ENCODE peak calls at places on chromosome 16, in five cellular contexts. One of them, this sample, is unnamed.

GRCh38 chr16:69179255-69180010 is 7.5 kb upstream of the SNTB2 start:
- DNase-seq in neural crest cell: no peak
- DNase-seq in nucleus accumbens: no peak
- DNase-seq in mesenchymal stem cell: peak; percentile 62
- DNase-seq in activated CD8-positive, alpha-beta memory T cell treated with anti-CD3 and anti-CD28 coated beads, Interleukin-2, amount 10 ng/mL, durations not matched to agents 7 days and 5 days: no peak
- DNase-seq in this sample: peak; percentile 89

GRCh38 chr16:35425270-35425669 is 1965.9 kb downstream of the TP53TG3F start:
- DNase-seq in mesenchymal stem cell: no peak
- DNase-seq in nucleus accumbens: no peak
- DNase-seq in neural crest cell: no peak
- DNase-seq in activated CD8-positive, alpha-beta memory T cell treated with anti-CD3 and anti-CD28 coated beads, Interleukin-2, amount 10 ng/mL, durations not matched to agents 7 days and 5 days: no peak
- DNase-seq in this sample: no peak

GRCh38 chr16:64370112-64370511 is 751.8 kb downstream of the CDH11 start:
- DNase-seq in neural crest cell: no peak
- DNase-seq in mesenchymal stem cell: no peak
- DNase-seq in activated CD8-positive, alpha-beta memory T cell treated with anti-CD3 and anti-CD28 coated beads, Interleukin-2, amount 10 ng/mL, durations not matched to agents 7 days and 5 days: no peak
- DNase-seq in nucleus accumbens: no peak
- DNase-seq in this sample: no peak

GRCh38 chr16:67884684-67885083 is at the start of gene NRN1L:
- DNase-seq in activated CD8-positive, alpha-beta memory T cell treated with anti-CD3 and anti-CD28 coated beads, Interleukin-2, amount 10 ng/mL, durations not matched to agents 7 days and 5 days: no peak
- DNase-seq in nucleus accumbens: peak; percentile 94
- DNase-seq in neural crest cell: peak; percentile 72
- DNase-seq in mesenchymal stem cell: peak; percentile 86
- DNase-seq in this sample: no peak

GRCh38 chr16:75996491-75996890 is 270.2 kb upstream of the CPHXL start:
- DNase-seq in mesenchymal stem cell: peak; percentile 6
- DNase-seq in neural crest cell: no peak
- DNase-seq in activated CD8-positive, alpha-beta memory T cell treated with anti-CD3 and anti-CD28 coated beads, Interleukin-2, amount 10 ng/mL, durations not matched to agents 7 days and 5 days: no peak
- DNase-seq in nucleus accumbens: no peak
- DNase-seq in this sample: no peak

GRCh38 chr16:68885321-68885720 is 42.0 kb downstream of the TANGO6 start:
- DNase-seq in activated CD8-positive, alpha-beta memory T cell treated with anti-CD3 and anti-CD28 coated beads, Interleukin-2, amount 10 ng/mL, durations not matched to agents 7 days and 5 days: no peak
- DNase-seq in nucleus accumbens: no peak
- DNase-seq in neural crest cell: no peak
- DNase-seq in mesenchymal stem cell: no peak
- DNase-seq in this sample: no peak

GRCh38 chr16:2007081-2007836 is 2.4 kb downstream of the ZNF598 start:
- DNase-seq in mesenchymal stem cell: no peak
- DNase-seq in nucleus accumbens: no peak
- DNase-seq in neural crest cell: no peak
- DNase-seq in activated CD8-positive, alpha-beta memory T cell treated with anti-CD3 and anti-CD28 coated beads, Interleukin-2, amount 10 ng/mL, durations not matched to agents 7 days and 5 days: no peak
- DNase-seq in this sample: no peak

GRCh38 chr16:2799205-2799851 is 1.1 kb downstream of the PRSS41 start:
- DNase-seq in mesenchymal stem cell: no peak
- DNase-seq in neural crest cell: no peak
- DNase-seq in nucleus accumbens: no peak
- DNase-seq in activated CD8-positive, alpha-beta memory T cell treated with anti-CD3 and anti-CD28 coated beads, Interleukin-2, amount 10 ng/mL, durations not matched to agents 7 days and 5 days: no peak
- DNase-seq in this sample: no peak

GRCh38 chr16:68083239-68083781 is 1.9 kb upstream of the NFATC3 start:
- DNase-seq in activated CD8-positive, alpha-beta memory T cell treated with anti-CD3 and anti-CD28 coated beads, Interleukin-2, amount 10 ng/mL, durations not matched to agents 7 days and 5 days: no peak
- DNase-seq in nucleus accumbens: no peak
- DNase-seq in mesenchymal stem cell: no peak
- DNase-seq in neural crest cell: no peak
- DNase-seq in this sample: no peak

GRCh38 chr16:85057212-85057889 is 29.8 kb downstream of the KIAA0513 start:
- DNase-seq in nucleus accumbens: no peak
- DNase-seq in neural crest cell: no peak
- DNase-seq in activated CD8-positive, alpha-beta memory T cell treated with anti-CD3 and anti-CD28 coated beads, Interleukin-2, amount 10 ng/mL, durations not matched to agents 7 days and 5 days: no peak
- DNase-seq in mesenchymal stem cell: no peak
- DNase-seq in this sample: no peak

GRCh38 chr16:55036371-55036821 is 105.7 kb downstream of the IRX5 start:
- DNase-seq in mesenchymal stem cell: no peak
- DNase-seq in nucleus accumbens: no peak
- DNase-seq in activated CD8-positive, alpha-beta memory T cell treated with anti-CD3 and anti-CD28 coated beads, Interleukin-2, amount 10 ng/mL, durations not matched to agents 7 days and 5 days: no peak
- DNase-seq in neural crest cell: no peak
- DNase-seq in this sample: no peak

GRCh38 chr16:81712681-81713080 is 66.4 kb upstream of the PLCG2 start:
- DNase-seq in nucleus accumbens: no peak
- DNase-seq in activated CD8-positive, alpha-beta memory T cell treated with anti-CD3 and anti-CD28 coated beads, Interleukin-2, amount 10 ng/mL, durations not matched to agents 7 days and 5 days: no peak
- DNase-seq in neural crest cell: no peak
- DNase-seq in mesenchymal stem cell: no peak
- DNase-seq in this sample: no peak

GRCh38 chr16:22023505-22023904 is 15.6 kb downstream of the MOSMO start:
- DNase-seq in nucleus accumbens: no peak
- DNase-seq in activated CD8-positive, alpha-beta memory T cell treated with anti-CD3 and anti-CD28 coated beads, Interleukin-2, amount 10 ng/mL, durations not matched to agents 7 days and 5 days: no peak
- DNase-seq in mesenchymal stem cell: no peak
- DNase-seq in neural crest cell: no peak
- DNase-seq in this sample: no peak

GRCh38 chr16:2814757-2815298 is 2.2 kb upstream of the PRSS21 start:
- DNase-seq in nucleus accumbens: no peak
- DNase-seq in mesenchymal stem cell: no peak
- DNase-seq in activated CD8-positive, alpha-beta memory T cell treated with anti-CD3 and anti-CD28 coated beads, Interleukin-2, amount 10 ng/mL, durations not matched to agents 7 days and 5 days: no peak
- DNase-seq in neural crest cell: no peak
- DNase-seq in this sample: no peak

GRCh38 chr16:69306031-69306430 is 5.1 kb upstream of the VPS4A start:
- DNase-seq in nucleus accumbens: no peak
- DNase-seq in mesenchymal stem cell: no peak
- DNase-seq in neural crest cell: no peak
- DNase-seq in activated CD8-positive, alpha-beta memory T cell treated with anti-CD3 and anti-CD28 coated beads, Interleukin-2, amount 10 ng/mL, durations not matched to agents 7 days and 5 days: no peak
- DNase-seq in this sample: no peak

GRCh38 chr16:58661199-58661830 is 23.3 kb downstream of the SLC38A7 start:
- DNase-seq in neural crest cell: peak; percentile 17
- DNase-seq in nucleus accumbens: no peak
- DNase-seq in mesenchymal stem cell: peak; percentile 91
- DNase-seq in activated CD8-positive, alpha-beta memory T cell treated with anti-CD3 and anti-CD28 coated beads, Interleukin-2, amount 10 ng/mL, durations not matched to agents 7 days and 5 days: peak; percentile 42
- DNase-seq in this sample: peak; percentile 81

GRCh38 chr16:66525396-66526180 is 24.3 kb downstream of the TK2 start:
- DNase-seq in nucleus accumbens: no peak
- DNase-seq in neural crest cell: no peak
- DNase-seq in activated CD8-positive, alpha-beta memory T cell treated with anti-CD3 and anti-CD28 coated beads, Interleukin-2, amount 10 ng/mL, durations not matched to agents 7 days and 5 days: no peak
- DNase-seq in mesenchymal stem cell: peak; percentile 37
- DNase-seq in this sample: no peak

This sample was measured in endothelial cell of umbilical vein.